ENCODE peak calls at places on chromosomes 12 and 14, in five cellular contexts. One of them, this sample, is unnamed.

GRCh38 chr14:71466251-71466650 is 466.0 kb upstream of the RGS6 start:
- DNase-seq in K562: no peak
- DNase-seq in HepG2: no peak
- DNase-seq in GM12878: no peak
- DNase-seq in H1: no peak
- DNase-seq in this sample: no peak

GRCh38 chr14:68335312-68335711 is 457.6 kb downstream of the ZFP36L1 start:
- DNase-seq in K562: no peak
- DNase-seq in HepG2: no peak
- DNase-seq in H1: no peak
- DNase-seq in GM12878: no peak
- DNase-seq in this sample: no peak

GRCh38 chr12:88934163-88934747 is 354.0 kb upstream of the KITLG start:
- DNase-seq in H1: no peak
- DNase-seq in K562: no peak
- DNase-seq in HepG2: no peak
- DNase-seq in GM12878: no peak
- DNase-seq in this sample: no peak

GRCh38 chr14:105388110-105388951 is 10.0 kb upstream of the TEX22 start:
- DNase-seq in HepG2: no peak
- DNase-seq in GM12878: no peak
- DNase-seq in H1: no peak
- DNase-seq in K562: no peak
- DNase-seq in this sample: no peak

GRCh38 chr12:56267443-56268071 is 815 bp downstream of the COQ10A start:
- DNase-seq in GM12878: no peak
- DNase-seq in HepG2: peak
- DNase-seq in H1: no peak
- DNase-seq in K562: peak
- DNase-seq in this sample: no peak

GRCh38 chr12:114360485-114360884 is 45.5 kb downstream of the TBX5 start:
- DNase-seq in GM12878: no peak
- DNase-seq in K562: no peak
- DNase-seq in HepG2: no peak
- DNase-seq in H1: no peak
- DNase-seq in this sample: no peak

GRCh38 chr14:44962573-44963528 is 861 bp downstream of the TOGARAM1 start:
- DNase-seq in GM12878: no peak
- DNase-seq in K562: no peak
- DNase-seq in H1: no peak
- DNase-seq in HepG2: no peak
- DNase-seq in this sample: no peak

GRCh38 chr12:62866451-62867082 is 68.4 kb downstream of the PPM1H start:
- DNase-seq in HepG2: peak
- DNase-seq in K562: no peak
- DNase-seq in H1: no peak
- DNase-seq in GM12878: no peak
- DNase-seq in this sample: peak

GRCh38 chr14:23146980-23147379 is 27.9 kb upstream of the CEBPE start:
- DNase-seq in HepG2: no peak
- DNase-seq in H1: no peak
- DNase-seq in GM12878: no peak
- DNase-seq in K562: no peak
- DNase-seq in this sample: no peak

GRCh38 chr14:92099802-92100201 is 6.6 kb downstream of the ATXN3 start:
- DNase-seq in K562: no peak
- DNase-seq in GM12878: no peak
- DNase-seq in HepG2: no peak
- DNase-seq in H1: no peak
- DNase-seq in this sample: no peak

GRCh38 chr12:57626111-57626928 is 6.7 kb downstream of the B4GALNT1 start:
- DNase-seq in HepG2: no peak
- DNase-seq in H1: peak
- DNase-seq in K562: no peak
- DNase-seq in GM12878: no peak
- DNase-seq in this sample: no peak

GRCh38 chr14:71647086-71647784 is 285.0 kb upstream of the RGS6 start:
- DNase-seq in GM12878: no peak
- DNase-seq in H1: no peak
- DNase-seq in K562: no peak
- DNase-seq in HepG2: no peak
- DNase-seq in this sample: no peak

GRCh38 chr14:31194095-31194494 is 13.5 kb downstream of the HECTD1 start:
- DNase-seq in HepG2: no peak
- DNase-seq in K562: no peak
- DNase-seq in GM12878: no peak
- DNase-seq in H1: no peak
- DNase-seq in this sample: no peak

GRCh38 chr14:39581474-39581873 is 149.2 kb upstream of the FBXO33 start:
- DNase-seq in HepG2: no peak
- DNase-seq in K562: no peak
- DNase-seq in GM12878: no peak
- DNase-seq in H1: no peak
- DNase-seq in this sample: no peak

DNA sequence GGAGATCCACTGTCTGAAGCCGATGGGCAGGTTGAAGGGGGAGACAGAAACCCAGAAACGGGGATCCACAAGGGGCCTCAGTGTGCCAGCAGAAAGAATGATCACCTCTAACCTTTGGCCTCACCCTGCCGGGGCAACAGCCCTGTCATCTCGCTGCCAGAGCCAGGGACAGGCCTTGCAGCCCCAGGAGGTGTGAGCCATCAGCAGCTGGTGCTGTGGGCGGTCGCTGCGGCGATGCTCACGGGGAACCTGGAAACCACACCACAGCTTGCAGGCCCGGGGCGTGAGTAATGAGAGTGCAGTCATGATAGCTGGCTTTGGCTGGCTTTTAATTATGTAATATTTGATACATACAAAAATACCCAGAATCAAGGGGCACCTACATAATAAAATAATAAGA is 4.7 kb upstream of the TTC7B start:
- DNase-seq in GM12878: no peak
- DNase-seq in H1: no peak
- DNase-seq in K562: no peak
- DNase-seq in HepG2: no peak
- DNase-seq in this sample: no peak
- TF ChIP-seq HDAC2 in GM12878: no peak
- TF ChIP-seq HDAC2 in H1: no peak
- TF ChIP-seq HDAC2 in K562: no peak
- TF ChIP-seq HDAC2 in HepG2: no peak
- TF ChIP-seq HDAC2 in this sample: no peak

GRCh38 chr12:49838973-49839633 is 3.8 kb downstream of the BCDIN3D start:
- DNase-seq in H1: no peak
- DNase-seq in K562: peak
- DNase-seq in HepG2: peak
- DNase-seq in GM12878: no peak
- DNase-seq in this sample: peak
- TF ChIP-seq HDAC2 in H1: no peak
- TF ChIP-seq HDAC2 in K562: no peak
- TF ChIP-seq HDAC2 in HepG2: no peak
- TF ChIP-seq HDAC2 in GM12878: no peak
- TF ChIP-seq HDAC2 in this sample: no peak

GRCh38 chr12:34606749-34607519 is 584.6 kb downstream of the ALG10 start:
- DNase-seq in HepG2: no peak
- DNase-seq in K562: no peak
- DNase-seq in H1: no peak
- DNase-seq in GM12878: no peak
- DNase-seq in this sample: no peak
- TF ChIP-seq HDAC2 in HepG2: no peak
- TF ChIP-seq HDAC2 in K562: no peak
- TF ChIP-seq HDAC2 in H1: no peak
- TF ChIP-seq HDAC2 in GM12878: no peak
- TF ChIP-seq HDAC2 in this sample: no peak

GRCh38 chr12:5967645-5968415 is 22.8 kb upstream of the ANO2 start:
- DNase-seq in H1: no peak
- DNase-seq in GM12878: no peak
- DNase-seq in HepG2: no peak
- DNase-seq in K562: no peak
- DNase-seq in this sample: no peak
- TF ChIP-seq HDAC2 in H1: no peak
- TF ChIP-seq HDAC2 in GM12878: no peak
- TF ChIP-seq HDAC2 in HepG2: no peak
- TF ChIP-seq HDAC2 in K562: no peak
- TF ChIP-seq HDAC2 in this sample: no peak

GRCh38 chr14:95495538-95496025 is 20.9 kb downstream of the SYNE3 start:
- DNase-seq in K562: no peak
- DNase-seq in H1: no peak
- DNase-seq in HepG2: no peak
- DNase-seq in GM12878: peak
- DNase-seq in this sample: no peak
- TF ChIP-seq HDAC2 in K562: no peak
- TF ChIP-seq HDAC2 in H1: no peak
- TF ChIP-seq HDAC2 in HepG2: no peak
- TF ChIP-seq HDAC2 in GM12878: no peak
- TF ChIP-seq HDAC2 in this sample: no peak

DNA sequence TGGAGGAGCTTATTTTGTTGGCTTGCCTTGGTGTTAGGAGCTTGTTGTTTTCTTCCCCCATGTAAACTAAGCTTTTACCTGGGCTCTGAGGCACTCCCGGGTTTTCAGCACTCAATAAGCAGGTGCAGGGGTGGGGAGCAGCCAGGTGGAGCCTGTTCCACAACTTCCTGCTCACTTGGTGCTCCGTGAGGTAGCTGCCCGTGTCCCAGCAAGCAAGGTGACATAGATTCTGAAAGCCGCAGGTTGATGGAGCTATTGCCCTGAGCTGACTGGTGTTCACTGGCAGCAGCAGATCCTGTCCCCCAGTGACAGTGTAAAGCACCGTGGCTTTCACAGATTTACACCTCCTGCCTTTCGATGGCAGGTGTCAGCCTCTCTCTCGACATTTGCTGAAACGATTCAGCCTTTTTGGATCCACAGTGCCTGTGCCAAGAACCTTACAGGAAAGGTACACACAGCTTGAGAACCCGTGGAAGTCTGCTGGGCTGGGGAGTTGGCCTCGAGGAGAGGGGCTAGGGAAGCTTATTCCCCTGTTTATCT is 295.7 kb upstream of the FKBP4 start:
- DNase-seq in K562: no peak
- DNase-seq in HepG2: no peak
- DNase-seq in GM12878: no peak
- DNase-seq in H1: no peak
- DNase-seq in this sample: no peak
- TF ChIP-seq HDAC2 in K562: no peak
- TF ChIP-seq HDAC2 in HepG2: no peak
- TF ChIP-seq HDAC2 in GM12878: no peak
- TF ChIP-seq HDAC2 in H1: no peak
- TF ChIP-seq HDAC2 in this sample: no peak

DNA sequence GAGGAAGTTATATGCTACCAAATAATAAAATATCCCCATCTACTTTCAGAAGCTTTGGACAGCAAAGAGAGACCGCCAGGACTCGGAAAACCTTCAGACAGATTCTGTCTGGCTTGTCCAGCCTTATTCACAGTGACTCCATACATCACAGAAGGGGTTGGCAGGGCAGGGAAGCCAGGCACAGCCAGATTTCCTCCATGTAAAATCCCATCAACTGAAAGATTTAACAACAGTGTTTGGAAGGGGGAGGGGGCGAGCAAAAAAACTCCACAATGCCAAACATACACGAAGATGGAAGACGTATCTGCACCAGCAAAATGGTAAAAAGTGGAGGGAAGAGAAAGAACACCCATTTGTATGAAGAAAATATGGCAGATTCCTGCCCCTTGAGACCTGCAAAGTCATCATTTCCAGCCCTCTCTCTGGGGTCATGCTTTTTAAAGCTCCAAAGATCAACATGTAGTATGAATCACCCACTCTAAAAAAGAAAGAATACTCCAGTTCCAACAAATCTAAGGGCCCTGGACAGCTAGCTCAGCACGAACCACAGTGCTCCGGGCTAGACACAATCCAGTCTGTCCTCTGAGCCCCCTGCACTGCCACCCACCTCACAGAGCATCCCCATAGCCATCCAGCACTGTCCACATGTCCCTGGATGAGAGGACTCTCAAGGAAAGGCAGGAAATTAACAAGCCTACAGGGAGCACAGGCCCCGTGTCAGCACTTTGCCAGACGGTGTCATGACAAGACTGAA is 116.4 kb downstream of the DICER1 start:
- DNase-seq in K562: no peak
- DNase-seq in H1: peak
- DNase-seq in HepG2: no peak
- DNase-seq in GM12878: no peak
- DNase-seq in this sample: peak
- TF ChIP-seq HDAC2 in K562: no peak
- TF ChIP-seq HDAC2 in H1: no peak
- TF ChIP-seq HDAC2 in HepG2: no peak
- TF ChIP-seq HDAC2 in GM12878: no peak
- TF ChIP-seq HDAC2 in this sample: no peak

DNA sequence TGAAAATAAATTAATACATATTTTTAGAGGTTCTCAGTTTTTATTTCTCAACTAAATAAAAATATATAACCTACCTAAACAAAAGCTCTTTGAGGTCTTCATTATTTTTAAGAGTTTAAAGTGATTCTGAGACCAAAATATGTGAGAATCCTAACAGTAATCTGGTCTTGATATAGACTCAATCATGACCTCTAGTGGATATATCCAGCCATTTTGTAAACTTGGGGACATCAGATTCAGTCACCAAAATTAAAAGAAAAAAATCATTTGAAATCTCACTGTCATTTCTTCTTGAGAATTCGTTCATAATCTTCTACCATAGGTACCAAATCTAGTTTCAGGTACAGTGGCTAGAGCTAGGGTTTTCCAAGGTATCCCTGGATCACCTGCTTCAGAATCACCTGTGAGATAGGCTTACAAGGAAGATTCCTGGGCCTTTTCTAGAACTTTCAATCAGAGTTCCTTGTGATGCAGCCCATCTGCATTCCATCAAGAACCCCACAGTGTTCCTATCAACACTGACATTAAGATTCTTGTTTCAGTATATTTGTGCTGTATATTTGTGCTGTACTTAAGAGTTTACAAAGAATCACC is 214.9 kb downstream of the ADAMTS20 start:
- DNase-seq in HepG2: no peak
- DNase-seq in H1: no peak
- DNase-seq in K562: peak
- DNase-seq in GM12878: no peak
- DNase-seq in this sample: peak
- TF ChIP-seq HDAC2 in HepG2: no peak
- TF ChIP-seq HDAC2 in H1: no peak
- TF ChIP-seq HDAC2 in K562: no peak
- TF ChIP-seq HDAC2 in GM12878: no peak
- TF ChIP-seq HDAC2 in this sample: no peak

This sample was measured in A549.